ENCODE peak calls at places on chromosomes 5 and 9, in ten cellular contexts. One of them, this sample, is unnamed.

GRCh38 chr5:76720988-76721569 is 5.2 kb downstream of the F2R start:
- DNase-seq in effector CD4-positive, alpha-beta T cell: no peak
- DNase-seq in GM12891: no peak
- DNase-seq in astrocyte of the spinal cord: no peak
- DNase-seq in mesendoderm: no peak
- DNase-seq in lung microvascular endothelial cell: no peak
- DNase-seq in amniotic stem cell: no peak
- DNase-seq in AG08396: no peak
- DNase-seq in iPS DF 6.9: no peak
- DNase-seq in left ventricle myocardium superior: no peak
- DNase-seq in this sample: no peak

GRCh38 chr5:81901539-81901938 is 70.3 kb upstream of the ATG10 start:
- DNase-seq in iPS DF 6.9: no peak
- DNase-seq in effector CD4-positive, alpha-beta T cell: no peak
- DNase-seq in AG08396: no peak
- DNase-seq in lung microvascular endothelial cell: no peak
- DNase-seq in mesendoderm: no peak
- DNase-seq in astrocyte of the spinal cord: no peak
- DNase-seq in GM12891: no peak
- DNase-seq in amniotic stem cell: no peak
- DNase-seq in left ventricle myocardium superior: no peak
- DNase-seq in this sample: no peak

GRCh38 chr9:655875-656274 is 185.6 kb upstream of the DMRT1 start:
- DNase-seq in mesendoderm: peak; percentile 76
- DNase-seq in AG08396: no peak
- DNase-seq in GM12891: no peak
- DNase-seq in lung microvascular endothelial cell: no peak
- DNase-seq in iPS DF 6.9: no peak
- DNase-seq in astrocyte of the spinal cord: peak; percentile 17
- DNase-seq in effector CD4-positive, alpha-beta T cell: no peak
- DNase-seq in amniotic stem cell: no peak
- DNase-seq in left ventricle myocardium superior: peak; percentile 95
- DNase-seq in this sample: no peak

GRCh38 chr5:57316798-57317327 is 143.0 kb downstream of the GPBP1 start:
- DNase-seq in AG08396: peak; percentile 82
- DNase-seq in amniotic stem cell: peak; percentile 67
- DNase-seq in lung microvascular endothelial cell: peak; percentile 27
- DNase-seq in GM12891: no peak
- DNase-seq in left ventricle myocardium superior: no peak
- DNase-seq in astrocyte of the spinal cord: peak; percentile 98
- DNase-seq in mesendoderm: peak; percentile 40
- DNase-seq in effector CD4-positive, alpha-beta T cell: no peak
- DNase-seq in iPS DF 6.9: no peak
- DNase-seq in this sample: peak; percentile 73

GRCh38 chr5:124583469-124584350 is 162.7 kb downstream of the ZNF608 start:
- DNase-seq in left ventricle myocardium superior: no peak
- DNase-seq in effector CD4-positive, alpha-beta T cell: no peak
- DNase-seq in lung microvascular endothelial cell: no peak
- DNase-seq in mesendoderm: no peak
- DNase-seq in AG08396: peak; percentile 51
- DNase-seq in GM12891: peak; percentile 33
- DNase-seq in iPS DF 6.9: no peak
- DNase-seq in amniotic stem cell: peak; percentile 61
- DNase-seq in astrocyte of the spinal cord: peak; percentile 90
- DNase-seq in this sample: peak; percentile 57

GRCh38 chr5:65411356-65411755 is 70.4 kb downstream of the ADAMTS6 start:
- DNase-seq in lung microvascular endothelial cell: no peak
- DNase-seq in amniotic stem cell: no peak
- DNase-seq in iPS DF 6.9: no peak
- DNase-seq in left ventricle myocardium superior: no peak
- DNase-seq in GM12891: no peak
- DNase-seq in effector CD4-positive, alpha-beta T cell: no peak
- DNase-seq in mesendoderm: no peak
- DNase-seq in AG08396: no peak
- DNase-seq in astrocyte of the spinal cord: no peak
- DNase-seq in this sample: no peak

GRCh38 chr9:109134167-109134578 is 14.4 kb upstream of the TMEM245 start:
- DNase-seq in lung microvascular endothelial cell: no peak
- DNase-seq in astrocyte of the spinal cord: no peak
- DNase-seq in GM12891: no peak
- DNase-seq in AG08396: no peak
- DNase-seq in iPS DF 6.9: no peak
- DNase-seq in left ventricle myocardium superior: no peak
- DNase-seq in effector CD4-positive, alpha-beta T cell: no peak
- DNase-seq in mesendoderm: no peak
- DNase-seq in amniotic stem cell: no peak
- DNase-seq in this sample: no peak

GRCh38 chr5:40355181-40355580 is 324.5 kb upstream of the PTGER4 start:
- DNase-seq in effector CD4-positive, alpha-beta T cell: no peak
- DNase-seq in lung microvascular endothelial cell: no peak
- DNase-seq in iPS DF 6.9: no peak
- DNase-seq in astrocyte of the spinal cord: no peak
- DNase-seq in left ventricle myocardium superior: no peak
- DNase-seq in AG08396: no peak
- DNase-seq in amniotic stem cell: no peak
- DNase-seq in GM12891: no peak
- DNase-seq in mesendoderm: no peak
- DNase-seq in this sample: no peak

GRCh38 chr5:77316871-77317661 is 106.6 kb downstream of the PDE8B start:
- DNase-seq in lung microvascular endothelial cell: no peak
- DNase-seq in mesendoderm: no peak
- DNase-seq in effector CD4-positive, alpha-beta T cell: no peak
- DNase-seq in GM12891: no peak
- DNase-seq in astrocyte of the spinal cord: no peak
- DNase-seq in left ventricle myocardium superior: no peak
- DNase-seq in iPS DF 6.9: no peak
- DNase-seq in AG08396: no peak
- DNase-seq in amniotic stem cell: no peak
- DNase-seq in this sample: no peak

GRCh38 chr5:133605323-133605722 is 7.0 kb downstream of the FSTL4 start:
- DNase-seq in lung microvascular endothelial cell: peak; percentile 62
- DNase-seq in effector CD4-positive, alpha-beta T cell: no peak
- DNase-seq in amniotic stem cell: no peak
- DNase-seq in astrocyte of the spinal cord: no peak
- DNase-seq in AG08396: no peak
- DNase-seq in mesendoderm: no peak
- DNase-seq in GM12891: no peak
- DNase-seq in iPS DF 6.9: no peak
- DNase-seq in left ventricle myocardium superior: no peak
- DNase-seq in this sample: no peak

GRCh38 chr9:110320651-110321050 is 17.0 kb downstream of the TXNDC8 start:
- DNase-seq in mesendoderm: no peak
- DNase-seq in iPS DF 6.9: no peak
- DNase-seq in astrocyte of the spinal cord: peak; percentile 0
- DNase-seq in GM12891: no peak
- DNase-seq in lung microvascular endothelial cell: no peak
- DNase-seq in left ventricle myocardium superior: no peak
- DNase-seq in effector CD4-positive, alpha-beta T cell: no peak
- DNase-seq in AG08396: no peak
- DNase-seq in amniotic stem cell: no peak
- DNase-seq in this sample: no peak

GRCh38 chr5:99865159-99865558 is 670.0 kb upstream of the FAM174A start:
- DNase-seq in left ventricle myocardium superior: no peak
- DNase-seq in GM12891: no peak
- DNase-seq in mesendoderm: no peak
- DNase-seq in effector CD4-positive, alpha-beta T cell: no peak
- DNase-seq in astrocyte of the spinal cord: no peak
- DNase-seq in amniotic stem cell: no peak
- DNase-seq in AG08396: no peak
- DNase-seq in lung microvascular endothelial cell: no peak
- DNase-seq in iPS DF 6.9: no peak
- DNase-seq in this sample: no peak

GRCh38 chr5:132607133-132607532 is 50.4 kb downstream of the RAD50 start:
- DNase-seq in mesendoderm: no peak
- DNase-seq in lung microvascular endothelial cell: no peak
- DNase-seq in GM12891: no peak
- DNase-seq in AG08396: no peak
- DNase-seq in effector CD4-positive, alpha-beta T cell: no peak
- DNase-seq in iPS DF 6.9: no peak
- DNase-seq in amniotic stem cell: no peak
- DNase-seq in astrocyte of the spinal cord: no peak
- DNase-seq in left ventricle myocardium superior: no peak
- DNase-seq in this sample: no peak

GRCh38 chr9:115109486-115109885 is 8.5 kb downstream of the TNC start:
- DNase-seq in astrocyte of the spinal cord: peak; percentile 59
- DNase-seq in amniotic stem cell: no peak
- DNase-seq in left ventricle myocardium superior: no peak
- DNase-seq in effector CD4-positive, alpha-beta T cell: no peak
- DNase-seq in iPS DF 6.9: no peak
- DNase-seq in AG08396: peak; percentile 36
- DNase-seq in lung microvascular endothelial cell: no peak
- DNase-seq in mesendoderm: peak; percentile 90
- DNase-seq in GM12891: no peak
- DNase-seq in this sample: no peak

GRCh38 chr9:84154320-84154719 is 173.7 kb downstream of the RMI1 start:
- DNase-seq in mesendoderm: no peak
- DNase-seq in astrocyte of the spinal cord: peak; percentile 33
- DNase-seq in effector CD4-positive, alpha-beta T cell: no peak
- DNase-seq in left ventricle myocardium superior: no peak
- DNase-seq in GM12891: no peak
- DNase-seq in AG08396: no peak
- DNase-seq in lung microvascular endothelial cell: no peak
- DNase-seq in amniotic stem cell: no peak
- DNase-seq in iPS DF 6.9: no peak
- DNase-seq in this sample: no peak

GRCh38 chr5:142814122-142814521 is 43.9 kb downstream of the ARHGAP26 start:
- DNase-seq in amniotic stem cell: no peak
- DNase-seq in AG08396: no peak
- DNase-seq in lung microvascular endothelial cell: peak; percentile 68
- DNase-seq in GM12891: no peak
- DNase-seq in effector CD4-positive, alpha-beta T cell: no peak
- DNase-seq in astrocyte of the spinal cord: no peak
- DNase-seq in iPS DF 6.9: no peak
- DNase-seq in mesendoderm: no peak
- DNase-seq in left ventricle myocardium superior: no peak
- DNase-seq in this sample: no peak

GRCh38 chr5:179317411-179318192 is 27.7 kb downstream of the ADAMTS2 start:
- DNase-seq in effector CD4-positive, alpha-beta T cell: no peak
- DNase-seq in astrocyte of the spinal cord: no peak
- DNase-seq in AG08396: no peak
- DNase-seq in left ventricle myocardium superior: no peak
- DNase-seq in iPS DF 6.9: no peak
- DNase-seq in mesendoderm: no peak
- DNase-seq in amniotic stem cell: no peak
- DNase-seq in lung microvascular endothelial cell: no peak
- DNase-seq in GM12891: no peak
- DNase-seq in this sample: no peak

GRCh38 chr5:10199700-10200099 is 50.0 kb downstream of the ATPSCKMT start:
- DNase-seq in lung microvascular endothelial cell: no peak
- DNase-seq in astrocyte of the spinal cord: no peak
- DNase-seq in AG08396: no peak
- DNase-seq in mesendoderm: no peak
- DNase-seq in GM12891: no peak
- DNase-seq in left ventricle myocardium superior: no peak
- DNase-seq in effector CD4-positive, alpha-beta T cell: no peak
- DNase-seq in iPS DF 6.9: no peak
- DNase-seq in amniotic stem cell: no peak
- DNase-seq in this sample: no peak

GRCh38 chr5:6702633-6703032 is 10.6 kb upstream of the TENT4A start:
- DNase-seq in astrocyte of the spinal cord: no peak
- DNase-seq in left ventricle myocardium superior: no peak
- DNase-seq in amniotic stem cell: no peak
- DNase-seq in GM12891: no peak
- DNase-seq in effector CD4-positive, alpha-beta T cell: no peak
- DNase-seq in lung microvascular endothelial cell: no peak
- DNase-seq in iPS DF 6.9: no peak
- DNase-seq in AG08396: no peak
- DNase-seq in mesendoderm: no peak
- DNase-seq in this sample: no peak

GRCh38 chr5:141050622-141051525 is at the start of gene PCDHB1:
- DNase-seq in left ventricle myocardium superior: no peak
- DNase-seq in AG08396: no peak
- DNase-seq in lung microvascular endothelial cell: no peak
- DNase-seq in GM12891: no peak
- DNase-seq in iPS DF 6.9: no peak
- DNase-seq in astrocyte of the spinal cord: no peak
- DNase-seq in amniotic stem cell: no peak
- DNase-seq in mesendoderm: peak; percentile 57
- DNase-seq in effector CD4-positive, alpha-beta T cell: no peak
- DNase-seq in this sample: no peak

GRCh38 chr9:136470356-136470755 is 12.5 kb downstream of the SEC16A start:
- DNase-seq in amniotic stem cell: no peak
- DNase-seq in AG08396: no peak
- DNase-seq in GM12891: no peak
- DNase-seq in lung microvascular endothelial cell: no peak
- DNase-seq in iPS DF 6.9: no peak
- DNase-seq in mesendoderm: no peak
- DNase-seq in effector CD4-positive, alpha-beta T cell: no peak
- DNase-seq in left ventricle myocardium superior: no peak
- DNase-seq in astrocyte of the spinal cord: no peak
- DNase-seq in this sample: no peak

GRCh38 chr5:160423025-160423554 is 1.4 kb downstream of the PTTG1 start:
- DNase-seq in effector CD4-positive, alpha-beta T cell: no peak
- DNase-seq in amniotic stem cell: no peak
- DNase-seq in mesendoderm: peak; percentile 65
- DNase-seq in AG08396: no peak
- DNase-seq in lung microvascular endothelial cell: no peak
- DNase-seq in left ventricle myocardium superior: no peak
- DNase-seq in astrocyte of the spinal cord: no peak
- DNase-seq in GM12891: no peak
- DNase-seq in iPS DF 6.9: no peak
- DNase-seq in this sample: no peak

GRCh38 chr9:2872307-2872940 is 28.5 kb upstream of the PUM3 start:
- DNase-seq in effector CD4-positive, alpha-beta T cell: no peak
- DNase-seq in amniotic stem cell: no peak
- DNase-seq in GM12891: no peak
- DNase-seq in left ventricle myocardium superior: no peak
- DNase-seq in AG08396: no peak
- DNase-seq in mesendoderm: peak; percentile 83
- DNase-seq in astrocyte of the spinal cord: peak; percentile 42
- DNase-seq in iPS DF 6.9: no peak
- DNase-seq in lung microvascular endothelial cell: peak; percentile 67
- DNase-seq in this sample: peak; percentile 4

GRCh38 chr9:84277646-84278045 is 62.9 kb downstream of the SLC28A3 start:
- DNase-seq in effector CD4-positive, alpha-beta T cell: no peak
- DNase-seq in astrocyte of the spinal cord: peak; percentile 55
- DNase-seq in amniotic stem cell: no peak
- DNase-seq in mesendoderm: no peak
- DNase-seq in GM12891: no peak
- DNase-seq in iPS DF 6.9: no peak
- DNase-seq in lung microvascular endothelial cell: no peak
- DNase-seq in AG08396: no peak
- DNase-seq in left ventricle myocardium superior: no peak
- DNase-seq in this sample: no peak

GRCh38 chr5:58871648-58872242 is 288.9 kb downstream of the RAB3C start:
- DNase-seq in left ventricle myocardium superior: no peak
- DNase-seq in amniotic stem cell: no peak
- DNase-seq in effector CD4-positive, alpha-beta T cell: peak; percentile 7
- DNase-seq in astrocyte of the spinal cord: peak; percentile 49
- DNase-seq in AG08396: no peak
- DNase-seq in GM12891: no peak
- DNase-seq in mesendoderm: peak; percentile 33
- DNase-seq in lung microvascular endothelial cell: peak; percentile 60
- DNase-seq in iPS DF 6.9: no peak
- DNase-seq in this sample: peak; percentile 23

GRCh38 chr5:14171091-14171490 is 27.9 kb downstream of the TRIO start:
- DNase-seq in left ventricle myocardium superior: no peak
- DNase-seq in GM12891: no peak
- DNase-seq in AG08396: no peak
- DNase-seq in astrocyte of the spinal cord: no peak
- DNase-seq in amniotic stem cell: no peak
- DNase-seq in effector CD4-positive, alpha-beta T cell: no peak
- DNase-seq in iPS DF 6.9: no peak
- DNase-seq in lung microvascular endothelial cell: no peak
- DNase-seq in mesendoderm: no peak
- DNase-seq in this sample: no peak

GRCh38 chr5:50967388-50968039 is 301.1 kb downstream of the PARP8 start:
- DNase-seq in effector CD4-positive, alpha-beta T cell: no peak
- DNase-seq in lung microvascular endothelial cell: no peak
- DNase-seq in GM12891: no peak
- DNase-seq in left ventricle myocardium superior: no peak
- DNase-seq in AG08396: no peak
- DNase-seq in iPS DF 6.9: no peak
- DNase-seq in amniotic stem cell: no peak
- DNase-seq in astrocyte of the spinal cord: no peak
- DNase-seq in mesendoderm: peak; percentile 57
- DNase-seq in this sample: no peak

GRCh38 chr5:142720561-142721275 is 34.8 kb upstream of the FGF1 start:
- DNase-seq in GM12891: no peak
- DNase-seq in AG08396: no peak
- DNase-seq in astrocyte of the spinal cord: no peak
- DNase-seq in amniotic stem cell: no peak
- DNase-seq in lung microvascular endothelial cell: no peak
- DNase-seq in mesendoderm: no peak
- DNase-seq in left ventricle myocardium superior: peak; percentile 83
- DNase-seq in iPS DF 6.9: no peak
- DNase-seq in effector CD4-positive, alpha-beta T cell: no peak
- DNase-seq in this sample: no peak